ENCODE peak calls at places on chromosomes 6 and 20, in four cellular contexts. Y, F, N and A are unnamed samples.

GRCh38 chr20:49446808-49447207 is 35.7 kb downstream of the KCNB1 start:
- DNase-seq in Y (no peak), F (no peak), N (peak; percentile 69), A (no peak)

GRCh38 chr20:39059036-39059435 is 96.9 kb downstream of the DHX35 start:
- DNase-seq in Y (no peak), F (no peak), N (no peak), A (no peak)

GRCh38 chr20:45450097-45450818 is 19.3 kb upstream of the WFDC2 start:
- DNase-seq in Y (peak; percentile 27), F (no peak), N (peak; percentile 23), A (no peak)

GRCh38 chr20:18001131-18001921 is 32.5 kb downstream of the MGME1 start:
- DNase-seq in Y (peak; percentile 60), F (no peak), N (peak; percentile 44), A (no peak)

GRCh38 chr20:53738945-53739798 is 145.5 kb upstream of the ZNF217 start:
- DNase-seq in Y (no peak), F (no peak), N (no peak), A (no peak)

GRCh38 chr6:166463363-166464067 is 80.8 kb upstream of the MPC1 start:
- DNase-seq in Y (no peak), F (no peak), N (no peak), A (no peak)

GRCh38 chr6:128807577-128807976 is 75.4 kb upstream of the LAMA2 start:
- DNase-seq in Y (no peak), F (no peak), N (no peak), A (no peak)

GRCh38 chr6:36576573-36576972 is 17.6 kb upstream of the SRSF3 start:
- DNase-seq in Y (no peak), F (no peak), N (no peak), A (no peak)

GRCh38 chr6:100484474-100484873 is 19.8 kb upstream of the SIM1 start:
- DNase-seq in Y (no peak), F (no peak), N (no peak), A (no peak)

GRCh38 chr6:134138226-134138975 is 86.0 kb upstream of the SLC2A12 start:
- DNase-seq in Y (no peak), F (no peak), N (no peak), A (no peak)

GRCh38 chr6:166173292-166173951 is 5.8 kb upstream of the TBXT start:
- DNase-seq in Y (no peak), F (no peak), N (no peak), A (no peak)

GRCh38 chr6:40640591-40641293 is 53.6 kb upstream of the LRFN2 start:
- DNase-seq in Y (no peak), F (no peak), N (no peak), A (no peak)

GRCh38 chr20:15560936-15561531 is 1012.2 kb downstream of the KIF16B start:
- DNase-seq in Y (no peak), F (no peak), N (no peak), A (no peak)

GRCh38 chr6:69914015-69914485 is 47.7 kb downstream of the COL19A1 start:
- DNase-seq in Y (no peak), F (no peak), N (no peak), A (no peak)

GRCh38 chr20:38610521-38610920 is 8.9 kb downstream of the ARHGAP40 start:
- DNase-seq in Y (peak; percentile 18), F (no peak), N (no peak), A (no peak)

GRCh38 chr6:46925563-46926253 is 4.0 kb upstream of the ADGRF5 start:
- DNase-seq in Y (peak; percentile 89), F (no peak), N (no peak), A (no peak)

GRCh38 chr6:143405381-143406154 is 44.9 kb downstream of the ADAT2 start:
- DNase-seq in Y (peak; percentile 73), F (no peak), N (no peak), A (no peak)

GRCh38 chr6:37484786-37485170 is 14.9 kb downstream of the CCDC167 start:
- DNase-seq in Y (no peak), F (no peak), N (no peak), A (no peak)

GRCh38 chr6:156808287-156808686 is 31.1 kb downstream of the ARID1B start:
- DNase-seq in Y (no peak), F (no peak), N (no peak), A (no peak)

GRCh38 chr20:47686545-47686944 is 98.7 kb downstream of the SULF2 start:
- DNase-seq in Y (peak; percentile 98), F (no peak), N (no peak), A (no peak)

GRCh38 chr20:6140947-6141346 is 18.1 kb upstream of the FERMT1 start:
- DNase-seq in Y (no peak), F (no peak), N (no peak), A (no peak)

GRCh38 chr20:6480328-6481030 is 287.0 kb upstream of the BMP2 start:
- DNase-seq in Y (no peak), F (no peak), N (no peak), A (no peak)

GRCh38 chr20:35479798-35480197 is 24.4 kb downstream of the CEP250 start:
- DNase-seq in Y (no peak), F (no peak), N (no peak), A (no peak)

GRCh38 chr20:62703853-62704228 is 4.8 kb upstream of the NTSR1 start:
- DNase-seq in Y (no peak), F (no peak), N (no peak), A (no peak)
- H3K4me3 ChIP-seq in Y (no peak overlapping the region), F (no peak overlapping the region), N (no peak overlapping the region), A (no peak overlapping the region)

GRCh38 chr6:28490191-28490890 is 25.3 kb downstream of the GPX6 start:
- DNase-seq in Y (peak; percentile 21), F (no peak), N (no peak), A (no peak)

GRCh38 chr6:28496099-28496779 is 19.4 kb downstream of the GPX6 start:
- DNase-seq in Y (no peak), F (no peak), N (no peak), A (no peak)

GRCh38 chr6:28488916-28489365 is 26.7 kb downstream of the GPX6 start:
- DNase-seq in Y (peak; percentile 72), F (no peak), N (no peak), A (no peak)

GRCh38 chr6:28489366-28490190 is 26.0 kb downstream of the GPX6 start:
- DNase-seq in Y (peak; percentile 79), F (no peak), N (peak; percentile 41), A (no peak)

DNA sequence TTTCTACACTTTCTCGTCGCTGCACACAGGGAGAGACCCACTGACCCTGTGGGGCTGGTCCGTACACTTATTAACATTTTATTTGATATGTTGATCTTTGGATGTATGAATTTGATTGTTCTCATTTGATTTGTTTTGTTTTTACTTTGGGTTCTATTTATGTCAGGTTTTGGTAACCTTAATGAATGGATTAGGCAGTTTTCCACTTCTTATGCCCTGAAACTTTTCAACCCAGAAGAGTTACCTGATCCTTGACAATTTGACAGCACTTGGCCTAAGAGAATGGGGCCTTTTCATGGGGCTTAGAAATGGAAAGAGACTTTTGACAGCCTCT is 23.6 kb downstream of the GPX6 start:
- DNase-seq in Y (no peak), F (no peak), N (no peak), A (no peak)
- H3K4me3 ChIP-seq in Y (no peak overlapping the region), F (no peak overlapping the region), N (no peak overlapping the region), A (no peak overlapping the region)

GRCh38 chr6:44076016-44076365 is 51.3 kb downstream of the MRPL14 start:
- DNase-seq in Y (no peak), F (no peak), N (no peak), A (no peak)

GRCh38 chr6:44078219-44078794 is 48.9 kb downstream of the MRPL14 start:
- DNase-seq in Y (no peak), F (no peak), N (no peak), A (no peak)

GRCh38 chr6:44077201-44077946 is 49.9 kb downstream of the MRPL14 start:
- DNase-seq in Y (no peak), F (no peak), N (no peak), A (no peak)

GRCh38 chr6:44075137-44076015 is 51.9 kb downstream of the MRPL14 start:
- DNase-seq in Y (no peak), F (no peak), N (no peak), A (no peak)

DNA sequence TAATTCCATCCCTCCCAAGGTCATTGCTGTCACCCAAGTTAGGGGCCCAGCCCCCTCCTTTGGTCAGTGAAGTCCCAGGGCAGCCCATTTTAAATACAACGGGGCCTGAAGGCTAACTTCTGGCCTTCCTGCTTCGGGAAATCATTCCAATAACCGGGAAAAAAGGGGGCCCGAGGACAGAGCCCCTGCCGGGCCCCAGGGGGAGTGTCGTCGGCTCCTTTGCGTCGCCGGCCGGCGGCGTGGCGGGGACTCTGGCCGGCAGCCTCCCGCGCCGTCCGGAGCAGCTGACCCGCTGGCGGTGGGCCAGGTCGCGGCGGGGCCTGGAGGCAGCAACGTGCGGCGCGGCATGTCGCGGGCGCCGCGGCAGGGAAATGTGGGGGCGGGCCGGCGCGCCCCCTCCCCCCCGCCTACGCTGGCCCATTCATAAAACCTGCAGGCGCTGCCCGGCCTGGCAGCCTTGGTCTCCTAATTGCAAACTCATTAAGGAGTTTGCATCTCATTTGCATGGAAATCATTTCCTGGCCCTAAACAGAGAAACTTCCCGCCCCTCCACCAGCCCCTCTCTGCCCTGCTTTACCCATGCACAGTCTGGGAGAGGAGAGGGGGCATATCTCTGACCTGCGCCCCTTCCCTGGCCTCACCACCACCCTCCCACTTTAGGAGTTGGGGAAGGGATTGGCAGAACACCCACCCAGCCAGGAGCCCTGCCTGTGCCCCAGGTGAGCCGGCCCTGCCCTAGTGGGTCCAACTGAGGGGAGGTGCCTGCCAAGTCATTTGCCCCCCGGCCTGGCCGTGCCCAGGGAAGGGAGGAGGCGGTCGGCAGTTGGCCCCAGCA is 50.7 kb downstream of the MRPL14 start:
- DNase-seq in Y (no peak), F (no peak), N (peak; percentile 56), A (no peak)
- H3K4me3 ChIP-seq in Y (no peak overlapping the region), F (no peak overlapping the region), N (peak overlapping the region; percentile 23), A (no peak overlapping the region)

DNA sequence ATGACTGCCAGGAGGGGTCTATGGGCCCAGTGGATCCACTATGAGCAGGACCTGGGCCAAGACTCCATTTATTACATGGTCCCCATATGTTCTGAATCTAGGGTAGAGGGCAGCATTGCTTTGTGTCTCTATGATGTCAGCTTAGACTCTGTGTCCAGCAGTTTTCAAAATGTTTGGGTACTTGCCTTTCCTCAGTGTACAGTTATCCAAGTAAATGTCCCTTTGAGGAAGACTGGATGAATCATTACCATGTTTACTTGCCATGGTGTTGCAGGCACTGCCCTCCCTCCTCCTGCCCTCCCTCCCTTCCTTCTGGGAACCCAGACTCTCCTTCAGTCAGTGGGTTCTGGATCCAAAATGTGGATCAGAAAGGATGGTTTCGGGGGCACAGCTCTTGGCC is 108.6 kb downstream of the NRN1 start:
- DNase-seq in Y (no peak), F (no peak), N (no peak), A (no peak)
- H3K4me3 ChIP-seq in Y (no peak overlapping the region), F (no peak overlapping the region), N (no peak overlapping the region), A (no peak overlapping the region)

DNA sequence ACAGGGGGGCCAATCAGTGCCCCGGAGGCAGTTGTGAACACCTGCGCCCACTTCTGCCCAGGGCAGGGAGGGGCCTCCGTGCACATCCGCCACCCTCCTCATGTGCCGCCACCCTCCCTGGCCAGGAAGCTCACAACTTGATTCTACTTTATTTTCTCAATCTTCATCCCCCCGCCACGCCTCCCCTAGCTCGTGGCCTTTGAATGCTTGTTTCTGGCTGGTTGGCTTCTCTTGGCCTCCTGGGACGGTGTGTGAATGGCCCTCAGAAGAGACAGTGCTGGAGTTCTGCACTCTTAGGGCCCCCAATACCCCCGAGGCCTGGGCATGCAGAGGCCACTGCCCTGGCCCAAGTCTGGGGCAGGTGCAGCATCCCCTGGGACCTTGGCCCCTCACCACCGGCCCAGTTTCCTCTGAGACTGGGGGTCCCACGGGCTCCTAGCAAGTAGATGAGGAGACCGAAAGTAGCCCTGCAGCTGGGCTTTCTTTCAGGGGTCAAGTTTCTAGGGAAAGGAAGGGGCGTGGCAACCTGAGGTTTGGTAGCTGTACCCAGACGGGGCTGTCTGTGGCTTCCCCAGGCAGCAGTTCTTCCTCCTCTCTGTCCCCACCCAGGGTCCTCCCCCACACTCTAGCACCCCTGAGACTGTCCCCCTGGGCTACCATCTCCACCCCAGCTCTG is 1.3 kb downstream of the RGS19 start:
- DNase-seq in Y (no peak), F (peak; percentile 83), N (peak; percentile 68), A (peak; percentile 45)
- H3K4me3 ChIP-seq in Y (no peak overlapping the region), F (peak overlapping the region; percentile 97), N (peak overlapping the region; percentile 84), A (peak overlapping the region; percentile 85)